ENCODE peak calls at places on chromosomes 7 and 10, in nine cellular contexts. Q is dorsolateral prefrontal cortex; K is upper lobe of right lung; I is activated naive CD4-positive, alpha-beta T cell treated with anti-CD3 and anti-CD28 coated beads, Interleukin-2, amount 10 ng/mL, durations not matched to agents 7 days and 5 days; F is pancreas; J is iPS-NIHi11; U is activated CD8-positive, alpha-beta memory T cell treated with anti-CD3 and anti-CD28 coated beads, Interleukin-2, amount 50 U/mL, for 4 hours; Y is GM13977; V is stimulated activated CD8-positive, alpha-beta memory T cell treated with anti-CD3 and anti-CD28 coated beads, Interleukin-15, amount 100 ng/mL, for 48 hours. X is an unnamed sample.

GRCh38 chr7:36736827-36737211 is 12.5 kb upstream of the AOAH start:
- DNase-seq in Q (no peak), Y (no peak), K (no peak), F (no peak), V (no peak), I (no peak), U (no peak), J (no peak), X (no peak)

GRCh38 chr10:111709630-111710029 is 473.9 kb downstream of the GPAM start:
- DNase-seq in F (no peak), U (no peak), Y (no peak), I (no peak), J (no peak), K (no peak), V (no peak), Q (no peak), X (no peak)

GRCh38 chr7:89003619-89003956 is 208.1 kb upstream of the TEX47 start:
- DNase-seq in J (no peak), V (no peak), Y (peak; percentile 13), U (no peak), Q (no peak), K (no peak), F (no peak), I (no peak), X (no peak)

GRCh38 chr10:70166394-70166793 is 3.9 kb downstream of the SAR1A start:
- DNase-seq in K (no peak), F (no peak), U (no peak), Y (no peak), I (no peak), Q (no peak), J (no peak), V (no peak), X (no peak)

GRCh38 chr10:85665661-85666060 is 700.9 kb downstream of the GRID1 start:
- DNase-seq in Y (no peak), V (no peak), U (no peak), I (no peak), F (no peak), J (no peak), Q (no peak), K (no peak), X (no peak)

GRCh38 chr10:65861249-65861648 is 1064.6 kb upstream of the LRRTM3 start:
- DNase-seq in U (no peak), V (no peak), J (no peak), F (no peak), I (no peak), Y (peak; percentile 21), Q (no peak), K (no peak), X (no peak)

GRCh38 chr7:133529861-133530260 is 277.0 kb downstream of the EXOC4 start:
- DNase-seq in J (no peak), K (no peak), Q (no peak), F (no peak), V (no peak), U (no peak), I (no peak), Y (no peak), X (no peak)

GRCh38 chr10:5563991-5564536 is 39.3 kb downstream of the CALML3 start:
- DNase-seq in Y (no peak), U (peak; percentile 33), J (no peak), Q (no peak), K (peak; percentile 54), F (no peak), V (peak; percentile 14), I (peak; percentile 68), X (no peak)

GRCh38 chr10:118799779-118800178 is 45.0 kb upstream of the CACUL1 start:
- DNase-seq in Q (no peak), J (no peak), Y (no peak), K (no peak), V (no peak), I (no peak), U (no peak), F (no peak), X (no peak)

GRCh38 chr10:111089293-111089692 is 12.5 kb downstream of the ADRA2A start:
- DNase-seq in Y (no peak), Q (no peak), I (no peak), K (no peak), U (no peak), V (no peak), J (no peak), F (no peak), X (no peak)

GRCh38 chr10:11610855-11611247 is 599 bp downstream of the USP6NL start:
- DNase-seq in I (peak; percentile 48), K (peak; percentile 76), Y (no peak), J (no peak), F (peak; percentile 14), Q (peak; percentile 31), U (peak; percentile 26), V (no peak), X (peak; percentile 72)

GRCh38 chr7:151038951-151039849 is 9.1 kb upstream of the ASIC3 start:
- DNase-seq in I (no peak), J (peak; percentile 51), U (peak; percentile 70), Q (no peak), K (peak; percentile 86), Y (no peak), F (peak; percentile 26), V (peak; percentile 82), X (peak; percentile 83)